ENCODE peak calls at places on chromosomes 3 and 15, in seven cellular contexts. E, S, F, N, M, X and J are unnamed samples.

GRCh38 chr15:78041946-78042345 is 35.6 kb downstream of the TBC1D2B start:
- DNase-seq in E (no peak), S (no peak), F (no peak), N (no peak), M (no peak), X (no peak), J (no peak)

GRCh38 chr15:51688863-51689262 is 7.6 kb downstream of the SCG3 start:
- DNase-seq in E (no peak), S (no peak), F (no peak), N (no peak), M (no peak), X (peak), J (no peak)

GRCh38 chr3:18044191-18044590 is 301.8 kb upstream of the TBC1D5 start:
- DNase-seq in E (no peak), S (no peak), F (no peak), N (no peak), M (no peak), X (no peak), J (no peak)

GRCh38 chr15:52790166-52790708 is at the start of gene ONECUT1:
- DNase-seq in E (no peak), S (peak), F (peak), N (no peak), M (peak), X (peak), J (peak)

GRCh38 chr3:41893977-41894376 is 67.9 kb downstream of the ULK4 start:
- DNase-seq in E (peak), S (peak), F (no peak), N (no peak), M (peak), X (peak), J (peak)

GRCh38 chr3:140394488-140395133 is 283.3 kb upstream of the TRIM42 start:
- DNase-seq in E (no peak), S (no peak), F (no peak), N (no peak), M (no peak), X (no peak), J (no peak)

GRCh38 chr15:67383903-67384302 is 129.3 kb downstream of the IQCH start:
- DNase-seq in E (no peak), S (no peak), F (no peak), N (no peak), M (no peak), X (no peak), J (peak)

GRCh38 chr3:12513694-12514446 is 29.6 kb downstream of the TSEN2 start:
- DNase-seq in E (no peak), S (no peak), F (no peak), N (no peak), M (no peak), X (no peak), J (no peak)

GRCh38 chr3:176275113-176275512 is 922.2 kb downstream of the TBL1XR1 start:
- DNase-seq in E (no peak), S (no peak), F (no peak), N (no peak), M (no peak), X (no peak), J (no peak)

GRCh38 chr3:127452321-127452821 is 138.2 kb downstream of the TPRA1 start:
- DNase-seq in E (no peak), S (no peak), F (no peak), N (no peak), M (no peak), X (no peak), J (no peak)

GRCh38 chr15:70362911-70363310 is 265.2 kb upstream of the TLE3 start:
- DNase-seq in E (peak), S (peak), F (no peak), N (no peak), M (peak), X (peak), J (peak)

GRCh38 chr3:23114479-23114878 is 88.6 kb upstream of the UBE2E2 start:
- DNase-seq in E (no peak), S (no peak), F (no peak), N (no peak), M (no peak), X (no peak), J (no peak)

GRCh38 chr3:129060276-129061076 is at the start of gene GP9:
- DNase-seq in E (no peak), S (no peak), F (no peak), N (no peak), M (no peak), X (no peak), J (no peak)

GRCh38 chr3:71245971-71246860 is 337.3 kb downstream of the FOXP1 start:
- DNase-seq in E (no peak), S (peak), F (no peak), N (no peak), M (peak), X (peak), J (no peak)

GRCh38 chr3:193909387-193909786 is 226.6 kb upstream of the HES1 start:
- DNase-seq in E (no peak), S (no peak), F (no peak), N (peak), M (no peak), X (no peak), J (no peak)

DNA sequence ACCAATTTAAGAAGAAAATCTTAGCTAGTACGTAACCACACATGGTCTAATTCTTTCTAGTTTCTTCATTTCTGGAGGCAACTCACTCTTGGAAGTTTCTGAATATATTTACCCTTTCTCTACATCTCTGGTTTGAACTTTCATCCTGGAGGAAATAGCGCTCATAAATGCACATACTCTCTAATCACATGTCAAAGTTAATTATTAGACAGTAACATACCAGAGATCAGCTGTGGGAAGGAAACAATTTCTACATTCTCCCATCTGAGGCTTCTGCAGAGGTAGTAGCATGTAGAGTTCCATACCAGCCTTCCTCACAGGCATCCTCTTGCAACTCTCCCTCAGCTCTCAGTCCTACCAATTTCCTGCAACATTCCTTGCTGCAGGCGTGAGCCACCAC is 132.5 kb downstream of the RBPMS2 start:
- DNase-seq in E (no peak), S (no peak), F (no peak), N (no peak), M (peak), X (no peak), J (no peak)
- TF ChIP-seq JUND in E (no peak), S (no peak), F (no peak), N (no peak), M (no peak), X (no peak), J (no peak)

GRCh38 chr3:37628711-37629301 is 232.9 kb upstream of the CTDSPL start:
- DNase-seq in E (no peak), S (no peak), F (no peak), N (no peak), M (no peak), X (no peak), J (no peak)
- TF ChIP-seq JUND in E (no peak), S (no peak), F (no peak), N (no peak), M (no peak), X (no peak), J (no peak)

GRCh38 chr3:16899919-16900318 is 15.2 kb downstream of the PLCL2 start:
- DNase-seq in E (no peak), S (no peak), F (no peak), N (no peak), M (no peak), X (no peak), J (no peak)

GRCh38 chr3:16898595-16899395 is 14.0 kb downstream of the PLCL2 start:
- DNase-seq in E (no peak), S (peak), F (no peak), N (no peak), M (no peak), X (no peak), J (no peak)

GRCh38 chr3:16897254-16897926 is 12.6 kb downstream of the PLCL2 start:
- DNase-seq in E (no peak), S (peak), F (no peak), N (peak), M (no peak), X (no peak), J (peak)

GRCh38 chr3:16896820-16897219 is 12.1 kb downstream of the PLCL2 start:
- DNase-seq in E (no peak), S (no peak), F (no peak), N (no peak), M (no peak), X (no peak), J (no peak)

DNA sequence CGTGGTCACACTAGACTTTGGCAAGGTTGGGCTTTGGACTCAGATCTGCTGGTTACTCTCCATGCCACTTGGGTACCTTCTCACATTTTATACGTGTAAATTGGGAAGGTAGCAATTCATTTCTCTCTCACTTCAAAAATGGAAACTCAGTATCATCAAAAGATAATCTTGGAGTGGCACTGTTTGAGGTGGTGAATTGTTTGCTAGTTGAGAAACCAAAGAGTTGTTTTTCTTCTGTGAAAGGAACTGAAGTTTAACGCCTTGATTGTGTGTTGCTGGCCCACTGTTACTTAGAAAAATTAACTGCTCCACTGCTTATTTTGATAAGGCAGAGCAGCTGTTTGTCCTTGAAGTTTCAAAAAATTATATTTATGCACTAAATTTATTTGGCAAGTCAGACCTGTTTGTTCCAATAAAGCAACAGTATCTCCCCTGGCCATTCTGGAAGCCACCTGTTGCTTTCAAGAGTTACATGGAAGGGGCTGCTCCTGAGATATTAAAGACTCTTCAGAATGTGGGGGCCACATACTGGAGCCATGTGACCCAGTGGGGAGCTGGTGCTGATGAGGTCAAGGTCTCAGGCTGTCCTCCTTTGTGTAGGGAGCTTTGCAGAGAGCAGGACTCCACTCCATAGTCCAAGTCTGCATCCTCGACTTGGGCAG is 16.2 kb downstream of the PLCL2 start:
- DNase-seq in E (no peak), S (no peak), F (no peak), N (no peak), M (no peak), X (no peak), J (no peak)
- TF ChIP-seq JUND in E (no peak), S (no peak), F (no peak), N (no peak), M (no peak), X (no peak), J (no peak)

GRCh38 chr3:196918968-196919367 is 23.4 kb downstream of the NCBP2 start:
- DNase-seq in E (no peak), S (no peak), F (no peak), N (no peak), M (peak), X (no peak), J (peak)
- TF ChIP-seq JUND in E (no peak), S (no peak), F (no peak), N (no peak), M (no peak), X (no peak), J (no peak)

DNA sequence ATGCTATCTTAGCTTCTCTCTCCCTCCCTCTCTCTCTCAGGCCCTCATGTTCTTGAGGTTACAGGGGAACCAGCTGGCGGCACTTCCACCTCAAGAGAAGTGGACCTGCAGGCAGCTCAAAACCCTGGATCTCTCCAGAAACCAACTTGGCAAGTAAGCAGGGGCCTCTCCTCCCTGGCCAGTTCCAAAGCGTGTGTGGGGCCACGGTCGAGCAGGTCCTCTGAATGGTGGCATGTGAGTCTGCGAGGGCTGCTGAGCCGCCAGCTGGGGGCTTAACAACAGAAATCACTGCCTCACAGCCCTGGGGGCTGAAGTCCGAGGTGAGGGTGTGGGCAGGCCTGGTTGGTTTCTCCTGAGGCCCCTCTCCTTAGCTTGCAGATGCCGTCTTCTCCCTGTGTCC is 95.1 kb downstream of the LRRK1 start:
- DNase-seq in E (no peak), S (no peak), F (no peak), N (no peak), M (no peak), X (no peak), J (no peak)
- TF ChIP-seq JUND in E (no peak), S (no peak), F (no peak), N (no peak), M (no peak), X (no peak), J (no peak)

GRCh38 chr15:68734886-68735285 is 85.8 kb downstream of the ANP32A start:
- DNase-seq in E (no peak), S (no peak), F (no peak), N (no peak), M (no peak), X (no peak), J (no peak)
- TF ChIP-seq JUND in E (no peak), S (no peak), F (no peak), N (no peak), M (no peak), X (no peak), J (no peak)

DNA sequence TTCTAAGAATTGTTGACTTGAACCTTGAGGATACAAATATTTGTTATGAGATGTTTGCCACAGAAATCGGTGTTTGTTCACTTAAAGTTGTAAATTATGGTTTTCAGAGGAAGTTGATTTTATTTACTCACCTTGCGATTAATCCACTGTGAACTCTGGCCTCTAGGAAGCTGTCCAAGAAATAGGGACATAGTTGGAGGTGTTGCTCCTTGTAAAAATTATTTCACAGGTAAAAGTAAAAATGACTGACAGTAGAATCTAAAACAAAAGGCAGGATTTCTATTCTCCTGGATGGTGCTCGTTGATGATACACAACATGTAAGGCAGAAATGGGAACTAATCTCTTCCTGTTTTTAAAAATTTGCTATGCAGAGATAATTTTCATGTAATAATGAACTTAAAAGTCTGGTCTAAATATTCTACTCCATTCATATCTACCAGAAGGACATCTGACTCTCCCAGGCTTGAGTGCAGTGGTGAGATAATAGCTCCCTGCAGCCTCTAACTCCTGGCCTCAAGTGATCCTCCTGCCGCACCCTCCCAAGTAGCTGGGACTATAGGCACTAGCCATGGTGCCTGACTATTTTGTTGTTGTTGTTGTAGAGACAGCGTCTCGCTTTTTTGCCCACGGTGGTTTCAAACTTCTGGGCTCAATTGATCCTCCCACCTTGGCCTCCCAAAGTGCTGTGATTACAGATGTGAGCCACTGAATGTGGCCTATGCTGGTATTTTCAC is 17.1 kb upstream of the LZTFL1 start:
- DNase-seq in E (no peak), S (no peak), F (no peak), N (no peak), M (no peak), X (peak), J (no peak)
- TF ChIP-seq JUND in E (no peak), S (no peak), F (no peak), N (no peak), M (no peak), X (peak), J (no peak)

DNA sequence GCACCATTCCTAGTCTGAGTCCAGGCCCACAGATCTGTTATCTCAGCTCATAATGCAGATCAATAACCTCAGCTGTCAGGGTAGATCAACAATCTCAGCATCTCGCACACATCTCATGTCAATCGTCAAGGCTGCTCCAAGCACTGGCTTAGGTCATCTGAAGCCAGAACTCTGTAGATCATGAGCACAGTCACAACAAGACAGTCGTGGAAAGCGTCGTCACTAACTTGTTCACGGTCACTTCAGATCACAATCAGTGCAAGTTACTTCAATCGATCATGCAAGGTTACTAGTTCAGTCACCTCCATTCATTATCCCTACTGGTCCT is 71.8 kb downstream of the RBPMS2 start:
- DNase-seq in E (no peak), S (peak), F (no peak), N (no peak), M (no peak), X (peak), J (no peak)
- TF ChIP-seq JUND in E (no peak), S (no peak), F (no peak), N (no peak), M (no peak), X (no peak), J (no peak)

DNA sequence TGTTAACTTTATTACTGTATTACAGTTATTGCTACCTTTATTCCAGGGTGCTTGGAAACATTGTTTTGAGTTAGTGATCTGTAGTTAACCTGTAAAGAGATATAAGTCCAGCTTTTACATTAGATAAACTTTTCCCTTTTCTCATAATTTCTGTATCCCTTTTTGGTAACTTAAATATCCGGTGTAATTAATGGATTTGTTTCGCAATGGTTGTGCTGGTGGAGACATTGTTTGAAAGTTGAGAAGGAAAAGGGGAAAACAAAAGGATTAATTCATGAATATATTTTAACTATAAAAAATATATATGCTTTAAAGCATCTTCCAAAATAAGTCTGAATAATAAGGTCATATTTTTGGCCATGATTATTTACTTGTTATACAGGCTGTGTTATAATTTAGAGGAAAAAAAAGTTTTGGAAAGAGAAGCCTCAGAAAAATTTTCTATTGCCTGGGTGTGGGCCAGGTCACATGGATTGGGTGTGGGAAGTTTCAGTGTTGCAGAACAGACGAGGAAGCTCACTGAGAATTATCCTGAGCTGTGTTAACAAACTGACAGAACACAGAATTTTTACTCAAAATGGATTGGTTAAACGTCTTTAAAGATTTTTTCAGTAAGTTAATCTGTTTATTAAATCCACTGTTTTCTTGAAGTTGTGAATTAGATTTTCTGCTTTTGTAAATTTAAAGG is 27.7 kb upstream of the IL20RB start:
- DNase-seq in E (no peak), S (no peak), F (no peak), N (no peak), M (no peak), X (no peak), J (no peak)
- TF ChIP-seq JUND in E (no peak), S (no peak), F (no peak), N (no peak), M (no peak), X (no peak), J (no peak)

DNA sequence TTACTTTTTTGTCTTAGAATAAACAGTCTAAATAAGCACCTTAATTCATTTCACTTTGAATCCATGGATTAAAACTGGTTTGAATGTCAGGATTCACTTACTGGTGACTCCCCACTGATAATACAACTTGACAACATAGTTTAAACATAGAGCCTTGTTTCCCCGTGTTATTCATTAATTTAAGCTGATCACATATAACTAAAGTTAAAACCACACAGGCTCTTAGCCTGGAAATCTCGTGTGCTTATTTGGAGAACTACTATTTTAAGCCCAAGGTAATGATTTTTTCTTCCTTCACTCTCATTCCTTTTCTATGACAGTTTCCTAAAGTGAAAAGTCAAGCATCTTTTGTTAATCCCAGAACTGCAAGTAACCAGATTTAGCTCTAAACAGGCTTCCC is 64.2 kb downstream of the HACD2 start:
- DNase-seq in E (no peak), S (no peak), F (no peak), N (no peak), M (no peak), X (no peak), J (no peak)
- TF ChIP-seq JUND in E (no peak), S (no peak), F (no peak), N (no peak), M (no peak), X (no peak), J (no peak)